ENCODE peak calls at places on chromosomes 1 and 21, in six cellular contexts. F is lower lobe of right lung, K is neural progenitor cell, T is cardiac muscle cell, R is fibroblast of mammary gland, Z is PC-3. I is an unnamed sample.

GRCh38 chr1:162756523-162756922 is 34.0 kb upstream of the HSD17B7 start:
- DNase-seq in F (no peak), K (no peak), T (peak), R (peak), Z (peak), I (peak)

GRCh38 chr1:30192969-30193630 is 530.3 kb downstream of the MATN1 start:
- DNase-seq in F (no peak), K (no peak), T (no peak), R (no peak), Z (no peak), I (no peak)

GRCh38 chr1:212401838-212402582 is 12.7 kb downstream of the PACC1 start:
- DNase-seq in F (no peak), K (no peak), T (peak), R (peak), Z (peak), I (peak)

GRCh38 chr1:241677171-241677570 is 25.1 kb downstream of the WDR64 start:
- DNase-seq in F (no peak), K (no peak), T (no peak), R (no peak), Z (no peak), I (no peak)

GRCh38 chr1:205750683-205751651 is 985 bp upstream of the NUCKS1 start:
- DNase-seq in F (no peak), K (peak), T (no peak), R (peak), Z (no peak), I (no peak)

GRCh38 chr1:29632436-29633270 is 396.3 kb downstream of the PTPRU start:
- DNase-seq in F (no peak), K (no peak), T (no peak), R (no peak), Z (no peak), I (no peak)

GRCh38 chr21:42806489-42807140 is 72.7 kb downstream of the WDR4 start:
- DNase-seq in F (no peak), K (peak), T (no peak), R (no peak), Z (no peak), I (no peak)

GRCh38 chr1:78492376-78492950 is 1.7 kb downstream of the PTGFR start:
- DNase-seq in F (no peak), K (no peak), T (peak), R (peak), Z (peak), I (peak)

GRCh38 chr1:52636701-52637695 is 4.0 kb downstream of the SHISAL2A start:
- DNase-seq in F (peak), K (peak), T (no peak), R (no peak), Z (no peak), I (no peak)

GRCh38 chr1:84691139-84691783 is 1.0 kb upstream of the SSX2IP start:
- DNase-seq in F (no peak), K (peak), T (no peak), R (no peak), Z (peak), I (no peak)

GRCh38 chr1:167199656-167200055 is 21.0 kb upstream of the POU2F1 start:
- DNase-seq in F (no peak), K (no peak), T (no peak), R (no peak), Z (no peak), I (no peak)

GRCh38 chr1:65309317-65310077 is at the start of gene DNAJC6:
- DNase-seq in F (peak), K (peak), T (peak), R (peak), Z (peak), I (peak)

GRCh38 chr1:23611601-23612327 is 52.5 kb upstream of the ID3 start:
- DNase-seq in F (no peak), K (no peak), T (no peak), R (no peak), Z (no peak), I (no peak)

GRCh38 chr21:16420086-16420724 is 690.4 kb downstream of the USP25 start:
- DNase-seq in F (no peak), K (no peak), T (peak), R (peak), Z (no peak), I (peak)

GRCh38 chr1:107976431-107977215 is 11.6 kb upstream of the VAV3 start:
- DNase-seq in F (no peak), K (peak), T (no peak), R (peak), Z (no peak), I (no peak)

GRCh38 chr1:80155371-80155770 is 1148.8 kb upstream of the ADGRL4 start:
- DNase-seq in F (no peak), K (peak), T (peak), R (peak), Z (peak), I (peak)
- TF ChIP-seq CTCF in F (no peak), K (peak), T (no peak), R (peak), Z (peak), I (no peak)

DNA sequence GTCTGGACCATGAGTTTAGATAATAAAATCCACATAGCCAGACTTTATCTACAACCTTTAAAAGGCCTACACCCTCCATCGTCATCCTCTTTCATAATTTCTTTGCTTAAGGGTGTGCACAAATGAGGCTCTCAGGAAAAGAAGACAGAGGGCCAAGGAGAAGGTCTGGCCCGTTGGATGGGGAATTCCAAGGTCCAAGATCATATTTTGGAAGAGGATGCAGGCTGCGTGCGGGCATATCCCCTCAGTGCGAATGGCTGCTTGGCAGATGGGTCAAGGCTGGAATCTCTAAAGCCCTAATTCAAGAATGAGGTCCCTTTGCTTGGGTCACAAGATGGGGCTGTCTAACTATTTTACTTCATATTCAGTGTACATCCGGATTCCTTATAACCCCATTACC is 782.2 kb upstream of the NCAM2 start:
- DNase-seq in F (no peak), K (no peak), T (no peak), R (no peak), Z (no peak), I (no peak)
- H3K4me3 ChIP-seq in F (no peak), K (no peak), T (no peak), R (no peak), Z (no peak), I (no peak)

DNA sequence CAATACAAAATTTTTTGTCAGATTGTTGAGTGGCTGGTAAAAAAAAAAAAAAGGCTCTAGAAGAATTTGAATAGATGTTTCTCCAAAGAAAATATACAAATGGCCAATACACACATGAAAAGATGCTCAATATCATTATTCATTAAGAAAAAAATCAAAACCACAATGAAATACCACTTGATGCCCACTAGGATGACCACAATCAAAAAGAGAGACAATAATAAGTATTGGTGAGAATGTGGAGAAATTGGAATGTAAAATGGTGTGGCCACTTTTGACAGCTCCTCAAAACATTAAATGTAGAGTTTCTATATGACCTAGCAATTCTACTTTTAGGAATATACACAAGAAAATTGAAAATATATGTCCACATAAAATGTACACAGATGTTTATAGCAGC is 100.0 kb downstream of the CLEC20A start:
- DNase-seq in F (no peak), K (no peak), T (no peak), R (no peak), Z (no peak), I (no peak)
- TF ChIP-seq CTCF in F (no peak), K (no peak), T (no peak), R (no peak), Z (no peak), I (no peak)

DNA sequence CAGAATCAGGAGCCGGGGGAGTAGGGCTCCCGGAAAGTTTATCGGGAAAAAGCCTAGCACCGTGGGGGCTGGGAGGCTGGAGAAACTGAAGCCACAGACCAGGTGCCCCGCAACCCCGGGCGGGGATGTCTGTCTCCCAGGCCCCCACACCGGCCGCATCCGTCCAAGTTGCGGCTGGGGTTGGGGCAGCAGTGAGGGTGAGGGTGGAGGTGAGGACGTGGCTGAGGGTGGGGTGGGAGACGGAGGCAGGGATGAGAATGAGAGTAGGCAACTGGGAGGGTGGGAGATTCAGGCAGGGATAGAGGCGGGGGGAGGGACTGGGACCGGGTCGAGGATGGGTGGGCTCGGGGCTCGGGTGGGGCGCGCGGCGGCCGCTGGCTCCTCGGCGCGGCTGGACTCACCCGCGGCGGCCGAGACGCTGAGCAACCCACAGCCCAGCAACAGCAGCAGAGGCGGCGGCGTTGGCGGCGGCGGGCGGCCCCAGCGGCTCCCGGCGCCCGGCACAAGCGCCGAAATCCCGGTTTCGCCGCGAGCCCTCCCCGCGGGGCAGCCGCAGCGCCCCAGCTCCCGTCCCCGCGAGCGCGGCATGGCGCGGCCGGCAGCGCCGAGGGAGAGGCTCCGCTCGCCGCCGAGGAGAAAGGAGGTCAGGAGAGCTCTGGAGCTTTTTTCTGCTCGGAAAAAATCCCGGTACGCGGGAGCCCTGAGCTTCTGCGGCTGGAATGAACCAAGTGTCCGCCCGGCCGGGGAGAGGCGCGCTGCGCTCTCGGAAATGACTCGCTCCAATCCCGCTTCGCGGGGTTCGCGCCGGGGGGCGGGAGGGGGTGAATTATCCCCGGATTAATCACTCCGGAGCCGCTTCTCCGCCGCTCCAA is at the start of gene CSMD2:
- DNase-seq in F (no peak), K (peak), T (peak), R (peak), Z (no peak), I (peak)
- H3K4me3 ChIP-seq in F (peak), K (peak), T (peak), R (peak), Z (peak), I (peak)

GRCh38 chr1:76264642-76265041 is 190.1 kb downstream of the ST6GALNAC3 start:
- DNase-seq in F (no peak), K (no peak), T (no peak), R (no peak), Z (no peak), I (no peak)

GRCh38 chr1:76256289-76257223 is 182.0 kb downstream of the ST6GALNAC3 start:
- DNase-seq in F (no peak), K (no peak), T (no peak), R (no peak), Z (no peak), I (no peak)

GRCh38 chr1:76262591-76262990 is 188.0 kb downstream of the ST6GALNAC3 start:
- DNase-seq in F (no peak), K (no peak), T (no peak), R (peak), Z (no peak), I (no peak)

GRCh38 chr1:76257823-76258222 is 183.3 kb downstream of the ST6GALNAC3 start:
- DNase-seq in F (no peak), K (no peak), T (no peak), R (no peak), Z (no peak), I (no peak)

DNA sequence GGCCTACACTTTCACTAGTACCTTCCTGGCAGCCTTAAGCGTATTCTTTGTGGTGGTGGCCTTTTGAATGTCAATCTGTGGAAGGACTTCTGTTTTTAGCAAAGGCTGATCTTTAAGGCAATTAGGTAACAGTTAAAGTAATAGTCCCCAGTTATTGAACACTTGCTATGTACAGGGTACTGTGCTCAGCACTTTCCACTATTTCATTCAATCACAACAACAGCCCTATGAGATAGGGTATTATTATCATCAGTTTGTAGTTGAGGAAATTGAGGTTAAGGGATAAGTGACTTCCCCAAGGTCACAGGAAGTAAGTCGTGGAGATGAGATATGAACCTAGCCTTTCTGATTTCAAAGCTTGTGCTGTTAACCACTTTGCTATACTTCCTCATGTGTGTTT is 185.7 kb downstream of the ST6GALNAC3 start:
- DNase-seq in F (no peak), K (no peak), T (no peak), R (no peak), Z (no peak), I (no peak)
- TF ChIP-seq CTCF in F (no peak), K (no peak), T (no peak), R (no peak), Z (no peak), I (no peak)

GRCh38 chr1:51193564-51193963 is 42.5 kb upstream of the RNF11 start:
- DNase-seq in F (no peak), K (no peak), T (no peak), R (no peak), Z (no peak), I (no peak)

GRCh38 chr1:51189421-51190073 is 46.5 kb upstream of the RNF11 start:
- DNase-seq in F (no peak), K (peak), T (peak), R (peak), Z (peak), I (peak)

GRCh38 chr1:51192213-51192843 is 43.7 kb upstream of the RNF11 start:
- DNase-seq in F (peak), K (peak), T (peak), R (peak), Z (peak), I (peak)

GRCh38 chr1:51188230-51188629 is 47.8 kb upstream of the RNF11 start:
- DNase-seq in F (no peak), K (no peak), T (no peak), R (no peak), Z (peak), I (no peak)

DNA sequence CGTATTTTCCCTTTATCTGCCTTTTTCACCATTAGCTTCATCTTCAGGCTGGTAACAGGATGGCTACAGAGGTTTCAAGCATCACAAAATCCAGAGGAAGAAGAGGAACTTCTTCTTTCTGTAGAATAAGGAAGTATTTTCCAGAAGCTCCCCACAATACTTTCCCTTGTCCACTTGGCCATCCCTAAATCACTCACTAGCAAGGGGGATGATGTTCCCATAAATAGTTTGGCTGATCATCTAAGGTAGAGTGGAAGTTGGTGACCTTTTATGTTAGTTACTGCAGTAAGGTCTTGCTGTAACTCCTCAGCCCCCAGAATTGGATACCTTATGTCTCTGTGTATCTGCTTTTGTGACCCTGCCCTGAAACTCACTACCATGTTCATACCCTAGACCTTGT is 45.1 kb upstream of the RNF11 start:
- DNase-seq in F (no peak), K (no peak), T (no peak), R (no peak), Z (no peak), I (no peak)
- H3K4me3 ChIP-seq in F (no peak), K (no peak), T (no peak), R (no peak), Z (no peak), I (no peak)

GRCh38 chr1:61898658-61899057 is 156.4 kb downstream of the PATJ start:
- DNase-seq in F (no peak), K (no peak), T (no peak), R (no peak), Z (no peak), I (no peak)
- TF ChIP-seq CTCF in F (no peak), K (no peak), T (no peak), R (no peak), Z (no peak), I (no peak)

GRCh38 chr1:158999301-159000069 is 10.2 kb upstream of the IFI16 start:
- DNase-seq in F (no peak), K (peak), T (peak), R (peak), Z (peak), I (peak)
- H3K4me3 ChIP-seq in F (peak), K (peak), T (peak), R (peak), Z (peak), I (peak)

DNA sequence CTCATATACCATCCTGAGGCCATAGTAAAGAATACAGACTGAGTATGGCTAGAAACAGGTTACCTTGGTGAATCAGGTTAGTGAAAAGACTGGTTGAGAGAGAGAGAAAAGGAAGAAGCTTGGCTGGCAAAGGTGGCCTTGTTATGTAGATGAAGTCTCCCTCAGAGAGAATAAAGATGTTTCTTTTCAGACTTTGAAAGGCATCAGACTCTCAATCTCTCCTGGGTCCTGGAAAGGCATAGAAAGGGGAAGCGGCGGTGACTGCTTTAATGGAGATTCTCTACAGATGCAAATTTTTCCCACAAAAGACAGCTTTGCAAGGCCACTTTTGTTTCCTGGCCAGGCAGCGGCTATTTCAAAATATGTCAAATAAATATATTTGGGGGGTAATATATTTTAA is 46.3 kb downstream of the NPHS2 start:
- DNase-seq in F (no peak), K (peak), T (no peak), R (no peak), Z (no peak), I (no peak)
- TF ChIP-seq CTCF in F (no peak), K (no peak), T (no peak), R (no peak), Z (no peak), I (no peak)

I was measured in foreskin fibroblast.